ENCODE peak calls at places on chromosomes 13 and 19, in six cellular contexts. G is hypothalamus, O is GM03348, Y is body of pancreas, P is T-helper 2 cell, M is A673. T is an unnamed sample.

GRCh38 chr13:107458269-107458668 is 757.1 kb downstream of the LIG4 start:
- DNase-seq in O (no peak), M (no peak), Y (no peak), G (no peak), P (no peak), T (no peak)

GRCh38 chr19:48325265-48325910 is at the start of gene EMP3:
- DNase-seq in Y (peak), M (peak), P (peak), G (no peak), O (peak), T (peak)

GRCh38 chr19:8146877-8147575 is 2.4 kb downstream of the FBN3 start:
- DNase-seq in P (no peak), G (no peak), O (no peak), M (no peak), Y (peak), T (no peak)

GRCh38 chr19:34676697-34677385 is at the start of gene SCGB2B2:
- DNase-seq in P (peak), O (peak), M (peak), Y (no peak), G (peak), T (peak)

GRCh38 chr13:38743499-38743898 is 56.6 kb downstream of the FREM2 start:
- DNase-seq in O (no peak), M (no peak), P (no peak), G (no peak), Y (no peak), T (no peak)

GRCh38 chr13:35814573-35814972 is 316.6 kb downstream of the DCLK1 start:
- DNase-seq in O (no peak), Y (no peak), M (peak), G (no peak), P (no peak), T (no peak)

GRCh38 chr19:17243854-17244617 is 1.7 kb downstream of the NR2F6 start:
- DNase-seq in G (no peak), M (no peak), O (peak), Y (peak), P (no peak), T (peak)

GRCh38 chr13:35909837-35910236 is 221.3 kb downstream of the DCLK1 start:
- DNase-seq in Y (no peak), G (no peak), P (no peak), M (no peak), O (no peak), T (no peak)

GRCh38 chr13:23086951-23087350 is 93.8 kb upstream of the SGCG start:
- DNase-seq in M (peak), P (no peak), O (no peak), G (no peak), Y (no peak), T (no peak)

GRCh38 chr19:49749055-49749716 is 13.9 kb downstream of the TSKS start:
- DNase-seq in O (peak), Y (no peak), M (no peak), P (no peak), G (no peak), T (no peak)

GRCh38 chr13:77026255-77026782 is 640 bp downstream of the FBXL3 start:
- DNase-seq in O (peak), P (peak), Y (peak), M (peak), G (peak), T (peak)

GRCh38 chr19:33465371-33465770 is 56.2 kb downstream of the PEPD start:
- DNase-seq in P (no peak), G (no peak), O (no peak), Y (no peak), M (no peak), T (no peak)

GRCh38 chr19:16920816-16921529 is 32.2 kb downstream of the F2RL3 start:
- DNase-seq in O (peak), G (no peak), P (no peak), M (peak), Y (no peak), T (no peak)

GRCh38 chr19:38769635-38770211 is 3.6 kb downstream of the LGALS7 start:
- DNase-seq in M (peak), G (peak), P (peak), O (peak), Y (peak), T (peak)

GRCh38 chr13:65744761-65745160 is 1485.4 kb downstream of the PCDH9 start:
- DNase-seq in M (no peak), Y (no peak), P (no peak), G (no peak), O (peak), T (no peak)

GRCh38 chr19:44717603-44718002 is 18.7 kb downstream of the CEACAM16 start:
- DNase-seq in M (no peak), Y (no peak), P (no peak), G (no peak), O (no peak), T (no peak)

GRCh38 chr19:46818812-46819211 is 30.4 kb upstream of the SLC1A5 start:
- DNase-seq in O (no peak), M (peak), P (peak), Y (no peak), G (no peak), T (no peak)

GRCh38 chr19:8396185-8396562 is 6.0 kb downstream of the RAB11B start:
- DNase-seq in O (no peak), P (no peak), M (no peak), Y (peak), G (no peak), T (no peak)

GRCh38 chr19:47511681-47512080 is 3.2 kb downstream of the NAPA start:
- DNase-seq in M (no peak), P (no peak), G (no peak), O (peak), Y (peak), T (no peak)

T was measured in Right ventricle myocardium superior.